ENCODE peak calls at places on chromosomes 1 and 21, in nine cellular contexts. O is AG04450, E is left ventricle myocardium inferior, F is lower leg skin, Q is progenitor cell of endocrine pancreas, L is astrocyte of the spinal cord, U is endothelial cell, N is B cell, C is heart left ventricle. Y is an unnamed sample.

GRCh38 chr21:43829575-43830119 is 35.4 kb upstream of the AGPAT3 start:
- DNase-seq in O (no peak), Q (no peak), U (no peak), L (no peak), F (no peak), C (no peak), E (no peak), N (no peak), Y (no peak)

GRCh38 chr1:14897080-14897449 is 256.5 kb upstream of the TMEM51 start:
- DNase-seq in C (no peak), F (no peak), E (no peak), N (no peak), L (no peak), U (no peak), O (no peak), Q (no peak), Y (no peak)

GRCh38 chr1:204220217-204220616 is 6.4 kb upstream of the GOLT1A start:
- DNase-seq in C (no peak), N (no peak), E (no peak), Q (no peak), U (no peak), F (peak), L (no peak), O (no peak), Y (no peak)

GRCh38 chr21:42160111-42160949 is 58.6 kb upstream of the ABCG1 start:
- DNase-seq in C (peak), F (peak), Q (no peak), E (no peak), O (no peak), U (no peak), N (no peak), L (no peak), Y (no peak)

GRCh38 chr1:241842565-241842964 is 5.4 kb upstream of the EXO1 start:
- DNase-seq in Q (no peak), U (no peak), F (no peak), C (no peak), L (no peak), E (no peak), O (peak), N (no peak), Y (no peak)

GRCh38 chr1:205077934-205078311 is 6.3 kb downstream of the TMEM81 start:
- DNase-seq in L (no peak), U (no peak), O (no peak), C (no peak), Q (no peak), N (no peak), E (no peak), F (peak), Y (no peak)

GRCh38 chr1:114002492-114003290 is 23.4 kb downstream of the OLFML3 start:
- DNase-seq in U (no peak), N (no peak), L (no peak), O (no peak), C (no peak), E (no peak), Q (no peak), F (peak), Y (no peak)

GRCh38 chr1:41497631-41498030 is 13.1 kb upstream of the EDN2 start:
- DNase-seq in U (no peak), F (no peak), O (no peak), N (no peak), C (no peak), L (no peak), Q (no peak), E (no peak), Y (no peak)

GRCh38 chr1:30418426-30419245 is 304.7 kb downstream of the MATN1 start:
- DNase-seq in Q (no peak), C (peak), E (no peak), L (peak), U (no peak), N (peak), F (peak), O (no peak), Y (no peak)

GRCh38 chr1:182564605-182565004 is 24.5 kb downstream of the RNASEL start:
- DNase-seq in E (no peak), O (no peak), Q (no peak), N (no peak), C (no peak), U (no peak), L (no peak), F (no peak), Y (no peak)

GRCh38 chr1:24105368-24106160 is 6.4 kb downstream of the MYOM3 start:
- DNase-seq in Q (no peak), L (no peak), N (no peak), E (no peak), U (no peak), C (no peak), F (no peak), O (no peak), Y (no peak)

GRCh38 chr1:31214316-31215082 is 25.2 kb downstream of the NKAIN1 start:
- DNase-seq in C (no peak), L (no peak), E (no peak), N (no peak), U (no peak), F (no peak), Q (no peak), O (no peak), Y (no peak)

GRCh38 chr1:222043444-222044292 is 301.8 kb upstream of the DUSP10 start:
- DNase-seq in U (no peak), F (no peak), L (peak), N (no peak), C (peak), Q (no peak), E (no peak), O (peak), Y (peak)

GRCh38 chr1:43997295-43997694 is 5.9 kb downstream of the CCDC24 start:
- DNase-seq in E (no peak), Q (no peak), L (no peak), N (no peak), C (no peak), U (no peak), F (no peak), O (no peak), Y (no peak)

GRCh38 chr1:119679223-119679622 is 31.2 kb upstream of the ZNF697 start:
- DNase-seq in U (no peak), L (no peak), E (no peak), C (no peak), N (no peak), Q (no peak), O (no peak), F (no peak), Y (no peak)

GRCh38 chr21:45543710-45544448 is 1.6 kb upstream of the SLC19A1 start:
- DNase-seq in O (no peak), U (peak), N (peak), E (peak), C (peak), L (no peak), Q (no peak), F (peak), Y (peak)

GRCh38 chr1:14773621-14774020 is 175.1 kb downstream of the KAZN start:
- DNase-seq in U (no peak), L (no peak), Q (no peak), O (no peak), C (no peak), N (no peak), E (no peak), F (no peak), Y (no peak)

GRCh38 chr1:165281207-165281901 is 75.2 kb downstream of the LMX1A start:
- DNase-seq in L (no peak), Q (no peak), F (no peak), C (no peak), N (no peak), O (no peak), E (no peak), U (no peak), Y (no peak)

GRCh38 chr1:7679873-7680790 is 91.0 kb upstream of the VAMP3 start:
- DNase-seq in Q (peak), U (peak), E (peak), N (no peak), C (peak), O (no peak), F (no peak), L (peak), Y (peak)

GRCh38 chr21:45455321-45456013 is 50.5 kb downstream of the COL18A1 start:
- DNase-seq in L (peak), Q (no peak), F (no peak), U (no peak), O (no peak), N (no peak), E (peak), C (no peak), Y (no peak)

GRCh38 chr1:10161121-10161520 is 49.2 kb upstream of the KIF1B start:
- DNase-seq in N (no peak), U (no peak), F (peak), E (no peak), C (no peak), L (no peak), O (no peak), Q (no peak), Y (no peak)

GRCh38 chr1:67336783-67337182 is 29.1 kb downstream of the IL12RB2 start:
- DNase-seq in Q (no peak), E (no peak), O (no peak), N (no peak), U (no peak), L (no peak), C (no peak), F (no peak), Y (no peak)

GRCh38 chr1:155196103-155196892 is 11.4 kb downstream of the THBS3 start:
- DNase-seq in E (no peak), C (no peak), L (peak), O (no peak), U (no peak), F (no peak), Q (no peak), N (peak), Y (no peak)

GRCh38 chr1:113073457-113073950 is 506 bp downstream of the LRIG2 start:
- DNase-seq in Q (peak), L (peak), E (peak), N (no peak), U (peak), O (peak), F (no peak), C (peak), Y (peak)

GRCh38 chr1:182703539-182703938 is 19.2 kb upstream of the RGS8 start:
- DNase-seq in F (no peak), L (no peak), U (no peak), C (no peak), E (no peak), O (no peak), Q (no peak), N (no peak), Y (no peak)

GRCh38 chr1:56019472-56019871 is 559.9 kb downstream of the PLPP3 start:
- DNase-seq in Q (no peak), E (no peak), U (no peak), L (no peak), F (no peak), C (no peak), N (no peak), O (no peak), Y (no peak)

GRCh38 chr1:207885129-207886032 is 25.5 kb downstream of the CD34 start:
- DNase-seq in C (peak), L (peak), U (peak), F (peak), E (peak), N (peak), O (peak), Q (peak), Y (peak)

GRCh38 chr1:183234660-183235476 is 48.8 kb downstream of the LAMC2 start:
- DNase-seq in N (no peak), U (peak), F (peak), C (peak), Q (no peak), O (peak), E (peak), L (peak), Y (peak)

GRCh38 chr1:115977481-115978258 is 1.4 kb downstream of the SLC22A15 start:
- DNase-seq in L (no peak), F (no peak), E (no peak), C (no peak), Q (no peak), U (no peak), O (no peak), N (no peak), Y (no peak)

GRCh38 chr21:38756746-38757145 is 49.0 kb upstream of the ETS2 start:
- DNase-seq in F (no peak), Q (no peak), E (no peak), N (no peak), C (no peak), L (peak), O (peak), U (no peak), Y (no peak)

GRCh38 chr1:162561616-162562451 is at the start of gene UAP1:
- DNase-seq in Q (no peak), U (no peak), C (peak), O (no peak), L (peak), N (no peak), E (no peak), F (peak), Y (peak)

GRCh38 chr1:195899762-195900352 is 708.4 kb downstream of the KCNT2 start:
- DNase-seq in Q (no peak), E (no peak), N (no peak), U (no peak), F (no peak), O (peak), C (no peak), L (peak), Y (no peak)

GRCh38 chr1:234476172-234476571 is 2.8 kb downstream of the TARBP1 start:
- DNase-seq in E (no peak), Q (no peak), L (no peak), F (no peak), U (no peak), N (no peak), C (no peak), O (no peak), Y (no peak)
- TF ChIP-seq CTCF in E (no peak), Q (no peak), L (no peak), F (no peak), U (no peak), N (no peak), C (no peak), O (no peak), Y (no peak)

DNA sequence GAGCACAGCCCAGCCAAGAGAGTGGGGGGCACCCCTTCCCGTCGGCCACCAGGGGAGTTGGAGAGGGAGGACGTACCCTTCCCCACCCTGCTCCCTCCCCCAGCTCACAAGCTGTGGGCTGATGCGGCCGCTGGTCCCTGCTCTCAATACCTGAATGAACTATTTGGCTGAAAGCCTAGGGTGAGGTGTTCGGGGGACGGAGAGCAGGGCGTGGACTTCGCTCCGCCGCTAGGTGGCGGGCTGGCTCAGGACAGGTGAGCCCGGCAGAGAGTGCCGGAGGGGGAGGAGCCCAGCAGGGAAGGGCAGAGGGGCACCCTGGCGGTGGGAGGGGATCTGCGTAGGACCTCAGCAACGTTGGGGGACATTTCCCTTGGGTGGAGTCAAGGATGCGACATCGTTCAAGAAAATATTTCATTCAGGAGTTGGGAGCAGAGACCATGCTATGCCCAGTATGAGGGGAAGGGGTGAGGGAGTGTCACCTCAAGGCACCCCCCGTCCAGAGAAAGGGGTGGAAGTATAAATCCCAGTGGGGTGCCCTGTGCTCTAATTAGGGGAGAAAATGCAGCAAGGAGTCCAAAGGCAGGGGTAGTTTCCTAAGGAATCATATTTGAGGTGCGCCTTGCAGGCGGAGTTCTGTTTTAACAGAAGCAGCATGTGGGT is 12.0 kb upstream of the RHBG start:
- DNase-seq in C (peak), L (no peak), Q (peak), N (peak), E (no peak), U (peak), O (no peak), F (no peak), Y (peak)
- TF ChIP-seq CTCF in C (peak), L (peak), Q (peak), N (peak), E (peak), U (peak), O (peak), F (no peak), Y (peak)

DNA sequence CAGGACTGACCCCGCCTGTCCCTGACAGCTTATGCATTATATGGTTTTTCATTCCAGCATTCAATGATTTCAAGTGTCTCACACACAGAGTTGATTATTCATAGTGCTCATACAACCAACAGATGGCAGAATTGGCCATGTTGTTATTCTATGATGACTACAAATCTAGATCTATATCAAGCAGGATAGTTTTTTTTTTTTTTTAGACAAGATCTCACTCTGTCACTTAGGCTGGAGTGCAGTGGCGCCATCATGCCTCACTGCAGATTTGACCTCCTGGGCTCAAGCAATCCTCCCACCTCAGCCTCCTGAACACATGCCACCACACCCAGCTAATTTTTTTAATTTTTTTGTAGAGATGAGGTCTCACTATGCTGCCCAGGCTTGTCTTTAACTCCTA is 40.1 kb upstream of the LRRC8D start:
- DNase-seq in U (no peak), F (no peak), C (no peak), N (no peak), E (no peak), L (peak), Q (no peak), O (no peak), Y (no peak)
- TF ChIP-seq CTCF in U (no peak), F (no peak), C (no peak), N (peak), E (peak), L (peak), Q (no peak), O (peak), Y (no peak)

GRCh38 chr1:151610142-151610541 is 1.7 kb upstream of the SNX27 start:
- DNase-seq in C (no peak), L (no peak), F (no peak), N (no peak), U (no peak), E (no peak), Q (no peak), O (no peak), Y (no peak)

GRCh38 chr1:151612506-151613274 is 840 bp downstream of the SNX27 start:
- DNase-seq in C (peak), E (peak), O (no peak), F (peak), Q (peak), L (no peak), U (peak), N (no peak), Y (peak)

GRCh38 chr1:151613275-151613867 is 1.5 kb downstream of the SNX27 start:
- DNase-seq in Q (no peak), L (no peak), N (no peak), E (no peak), C (no peak), F (no peak), O (no peak), U (no peak), Y (no peak)

GRCh38 chr1:151611288-151611790 is 511 bp upstream of the SNX27 start:
- DNase-seq in N (no peak), Q (no peak), U (no peak), L (no peak), E (no peak), C (no peak), F (no peak), O (no peak), Y (no peak)

GRCh38 chr1:151611832-151612505 is at the start of gene SNX27:
- DNase-seq in U (peak), C (peak), E (peak), O (peak), Q (peak), F (peak), N (peak), L (peak), Y (peak)
- TF ChIP-seq CTCF in U (no peak), C (no peak), E (no peak), O (no peak), Q (no peak), F (no peak), N (no peak), L (no peak), Y (no peak)

GRCh38 chr1:92298213-92298572 is 594 bp downstream of the GLMN start:
- DNase-seq in O (no peak), U (no peak), F (no peak), L (no peak), E (no peak), C (no peak), N (no peak), Q (no peak), Y (no peak)
- TF ChIP-seq CTCF in O (no peak), U (no peak), F (no peak), L (no peak), E (no peak), C (no peak), N (no peak), Q (peak), Y (no peak)

GRCh38 chr1:53639251-53639721 is 99.7 kb downstream of the GLIS1 start:
- DNase-seq in O (no peak), Q (no peak), C (no peak), N (peak), E (no peak), F (peak), L (peak), U (no peak), Y (peak)
- TF ChIP-seq CTCF in O (no peak), Q (no peak), C (no peak), N (no peak), E (no peak), F (no peak), L (no peak), U (no peak), Y (no peak)

Y was measured in mesothelial cell of epicardium.